ENCODE peak calls at places on chromosomes 2 and 18, in five cellular contexts. T, Z, C, Q and W are unnamed samples.

GRCh38 chr2:176132397-176133086 is 3.0 kb downstream of the HOXD8 start:
- DNase-seq in T (no peak), Z (no peak), C (no peak), Q (no peak), W (no peak)

GRCh38 chr2:22215517-22215916 is 1091.7 kb downstream of the TDRD15 start:
- DNase-seq in T (no peak), Z (no peak), C (no peak), Q (no peak), W (no peak)

GRCh38 chr2:23788100-23788499 is 138.8 kb downstream of the ATAD2B start:
- DNase-seq in T (peak), Z (no peak), C (no peak), Q (no peak), W (no peak)

GRCh38 chr2:43541165-43541564 is 54.7 kb downstream of the THADA start:
- DNase-seq in T (no peak), Z (no peak), C (no peak), Q (no peak), W (no peak)

GRCh38 chr18:24913507-24914147 is 438.3 kb downstream of the ZNF521 start:
- DNase-seq in T (no peak), Z (no peak), C (no peak), Q (peak), W (no peak)

GRCh38 chr18:79576686-79577351 is 102.8 kb upstream of the CTDP1 start:
- DNase-seq in T (no peak), Z (no peak), C (peak), Q (peak), W (peak)

GRCh38 chr2:237799060-237799428 is 465 bp downstream of the RBM44 start:
- DNase-seq in T (no peak), Z (no peak), C (no peak), Q (no peak), W (no peak)

GRCh38 chr18:23121133-23121532 is 14.2 kb upstream of the CABLES1 start:
- DNase-seq in T (no peak), Z (no peak), C (no peak), Q (no peak), W (no peak)

GRCh38 chr2:56372071-56372656 is 188.4 kb downstream of the CCDC85A start:
- DNase-seq in T (no peak), Z (no peak), C (no peak), Q (no peak), W (no peak)

GRCh38 chr2:210688071-210688470 is 131.7 kb downstream of the CPS1 start:
- DNase-seq in T (no peak), Z (no peak), C (no peak), Q (no peak), W (no peak)

GRCh38 chr2:29950432-29950943 is 29.1 kb upstream of the ALK start:
- DNase-seq in T (no peak), Z (no peak), C (no peak), Q (no peak), W (no peak)

GRCh38 chr2:38277245-38278119 is 99.6 kb downstream of the ATL2 start:
- DNase-seq in T (no peak), Z (no peak), C (no peak), Q (no peak), W (no peak)

GRCh38 chr2:219551412-219551811 is 7.6 kb downstream of the TMEM198 start:
- DNase-seq in T (no peak), Z (no peak), C (no peak), Q (no peak), W (no peak)

GRCh38 chr2:113324684-113325160 is 46.0 kb upstream of the PAX8 start:
- DNase-seq in T (peak), Z (peak), C (no peak), Q (peak), W (no peak)

GRCh38 chr2:176280156-176280555 is 10.9 kb downstream of the MTX2 start:
- DNase-seq in T (no peak), Z (no peak), C (no peak), Q (no peak), W (no peak)

GRCh38 chr2:49026706-49027105 is 127.6 kb downstream of the FSHR start:
- DNase-seq in T (no peak), Z (no peak), C (no peak), Q (no peak), W (no peak)

GRCh38 chr2:198040820-198041219 is 236.4 kb downstream of the PLCL1 start:
- DNase-seq in T (no peak), Z (no peak), C (no peak), Q (no peak), W (no peak)

GRCh38 chr2:134199123-134199522 is 54.7 kb upstream of the MGAT5 start:
- DNase-seq in T (no peak), Z (no peak), C (no peak), Q (no peak), W (no peak)

GRCh38 chr2:195369217-195369587 is 287.8 kb upstream of the SLC39A10 start:
- DNase-seq in T (no peak), Z (no peak), C (no peak), Q (no peak), W (no peak)

GRCh38 chr18:74892066-74892627 is 294.5 kb downstream of the ZNF407 start:
- DNase-seq in T (no peak), Z (no peak), C (no peak), Q (no peak), W (no peak)

GRCh38 chr2:25032094-25032493 is 9.8 kb upstream of the EFR3B start:
- DNase-seq in T (no peak), Z (no peak), C (no peak), Q (no peak), W (no peak)

GRCh38 chr18:45541421-45541820 is 73.9 kb upstream of the SLC14A2 start:
- DNase-seq in T (no peak), Z (no peak), C (no peak), Q (no peak), W (no peak)

GRCh38 chr2:67581751-67582150 is 184.6 kb downstream of the ETAA1 start:
- DNase-seq in T (no peak), Z (no peak), C (no peak), Q (no peak), W (no peak)

GRCh38 chr18:73235491-73235890 is 367.7 kb upstream of the NETO1 start:
- DNase-seq in T (no peak), Z (peak), C (no peak), Q (no peak), W (no peak)

GRCh38 chr18:79488311-79489047 is 92.7 kb downstream of the NFATC1 start:
- DNase-seq in T (no peak), Z (no peak), C (no peak), Q (no peak), W (no peak)

GRCh38 chr18:36096955-36097354 is 29.6 kb upstream of the RPRD1A start:
- DNase-seq in T (no peak), Z (no peak), C (no peak), Q (no peak), W (no peak)

GRCh38 chr2:106028192-106028591 is 165.9 kb downstream of the UXS1 start:
- DNase-seq in T (no peak), Z (no peak), C (no peak), Q (no peak), W (no peak)